ENCODE peak calls at places on chromosomes 2 and 18, in eight cellular contexts. One of them, this sample, is unnamed.

GRCh38 chr2:166417669-166418068 is 41.9 kb upstream of the SCN9A start:
- DNase-seq in germinal center: no peak
- DNase-seq in GM12891: no peak
- DNase-seq in occipital lobe: no peak
- DNase-seq in kidney glomerular epithelial cell: peak
- DNase-seq in uterus: no peak
- DNase-seq in CD8-positive, alpha-beta memory T cell: no peak
- DNase-seq in glutamatergic neuron: no peak
- DNase-seq in this sample: no peak

GRCh38 chr2:12501469-12502147 is 215.1 kb upstream of the TRIB2 start:
- DNase-seq in germinal center: peak
- DNase-seq in GM12891: peak
- DNase-seq in occipital lobe: no peak
- DNase-seq in kidney glomerular epithelial cell: no peak
- DNase-seq in uterus: peak
- DNase-seq in CD8-positive, alpha-beta memory T cell: peak
- DNase-seq in glutamatergic neuron: no peak
- DNase-seq in this sample: no peak

GRCh38 chr2:221554769-221555510 is 17.2 kb downstream of the EPHA4 start:
- DNase-seq in germinal center: peak
- DNase-seq in GM12891: no peak
- DNase-seq in occipital lobe: no peak
- DNase-seq in kidney glomerular epithelial cell: no peak
- DNase-seq in uterus: no peak
- DNase-seq in CD8-positive, alpha-beta memory T cell: no peak
- DNase-seq in glutamatergic neuron: peak
- DNase-seq in this sample: no peak

GRCh38 chr2:215529271-215529670 is 93.4 kb upstream of the FN1 start:
- DNase-seq in germinal center: no peak
- DNase-seq in GM12891: no peak
- DNase-seq in occipital lobe: no peak
- DNase-seq in kidney glomerular epithelial cell: no peak
- DNase-seq in uterus: no peak
- DNase-seq in CD8-positive, alpha-beta memory T cell: no peak
- DNase-seq in glutamatergic neuron: no peak
- DNase-seq in this sample: no peak

GRCh38 chr18:70420151-70420898 is 131.5 kb downstream of the SOCS6 start:
- DNase-seq in germinal center: no peak
- DNase-seq in GM12891: no peak
- DNase-seq in occipital lobe: no peak
- DNase-seq in kidney glomerular epithelial cell: no peak
- DNase-seq in uterus: peak
- DNase-seq in CD8-positive, alpha-beta memory T cell: no peak
- DNase-seq in glutamatergic neuron: no peak
- DNase-seq in this sample: no peak

GRCh38 chr2:106189325-106189724 is 4.8 kb downstream of the UXS1 start:
- DNase-seq in germinal center: no peak
- DNase-seq in GM12891: no peak
- DNase-seq in occipital lobe: no peak
- DNase-seq in kidney glomerular epithelial cell: no peak
- DNase-seq in uterus: no peak
- DNase-seq in CD8-positive, alpha-beta memory T cell: no peak
- DNase-seq in glutamatergic neuron: no peak
- DNase-seq in this sample: no peak

GRCh38 chr2:133434962-133435668 is 133.1 kb downstream of the NCKAP5 start:
- DNase-seq in germinal center: no peak
- DNase-seq in GM12891: no peak
- DNase-seq in occipital lobe: no peak
- DNase-seq in kidney glomerular epithelial cell: peak
- DNase-seq in uterus: no peak
- DNase-seq in CD8-positive, alpha-beta memory T cell: no peak
- DNase-seq in glutamatergic neuron: no peak
- DNase-seq in this sample: no peak

GRCh38 chr2:70381821-70382220 is 80.0 kb upstream of the FAM136A start:
- DNase-seq in germinal center: no peak
- DNase-seq in GM12891: no peak
- DNase-seq in occipital lobe: no peak
- DNase-seq in kidney glomerular epithelial cell: no peak
- DNase-seq in uterus: no peak
- DNase-seq in CD8-positive, alpha-beta memory T cell: no peak
- DNase-seq in glutamatergic neuron: no peak
- DNase-seq in this sample: no peak

GRCh38 chr2:28164280-28164801 is 228.3 kb upstream of the FOSL2 start:
- DNase-seq in germinal center: no peak
- DNase-seq in GM12891: no peak
- DNase-seq in occipital lobe: no peak
- DNase-seq in kidney glomerular epithelial cell: no peak
- DNase-seq in uterus: no peak
- DNase-seq in CD8-positive, alpha-beta memory T cell: no peak
- DNase-seq in glutamatergic neuron: no peak
- DNase-seq in this sample: no peak

GRCh38 chr2:163698857-163699256 is 37.0 kb downstream of the FIGN start:
- DNase-seq in germinal center: no peak
- DNase-seq in GM12891: no peak
- DNase-seq in occipital lobe: no peak
- DNase-seq in kidney glomerular epithelial cell: no peak
- DNase-seq in uterus: no peak
- DNase-seq in CD8-positive, alpha-beta memory T cell: no peak
- DNase-seq in glutamatergic neuron: no peak
- DNase-seq in this sample: no peak

GRCh38 chr18:57026316-57026715 is 120.6 kb upstream of the BOD1L2 start:
- DNase-seq in germinal center: no peak
- DNase-seq in GM12891: no peak
- DNase-seq in occipital lobe: no peak
- DNase-seq in kidney glomerular epithelial cell: no peak
- DNase-seq in uterus: no peak
- DNase-seq in CD8-positive, alpha-beta memory T cell: no peak
- DNase-seq in glutamatergic neuron: no peak
- DNase-seq in this sample: no peak

GRCh38 chr18:28204154-28204553 is 27.2 kb upstream of the CDH2 start:
- DNase-seq in germinal center: no peak
- DNase-seq in GM12891: no peak
- DNase-seq in occipital lobe: no peak
- DNase-seq in kidney glomerular epithelial cell: peak
- DNase-seq in uterus: no peak
- DNase-seq in CD8-positive, alpha-beta memory T cell: no peak
- DNase-seq in glutamatergic neuron: no peak
- DNase-seq in this sample: no peak

GRCh38 chr18:11946756-11947155 is 34.6 kb upstream of the IMPA2 start:
- DNase-seq in germinal center: no peak
- DNase-seq in GM12891: no peak
- DNase-seq in occipital lobe: no peak
- DNase-seq in kidney glomerular epithelial cell: peak
- DNase-seq in uterus: peak
- DNase-seq in CD8-positive, alpha-beta memory T cell: no peak
- DNase-seq in glutamatergic neuron: no peak
- DNase-seq in this sample: no peak

GRCh38 chr2:8938384-8938783 is 65.1 kb downstream of the MBOAT2 start:
- DNase-seq in germinal center: no peak
- DNase-seq in GM12891: no peak
- DNase-seq in occipital lobe: no peak
- DNase-seq in kidney glomerular epithelial cell: no peak
- DNase-seq in uterus: no peak
- DNase-seq in CD8-positive, alpha-beta memory T cell: no peak
- DNase-seq in glutamatergic neuron: no peak
- DNase-seq in this sample: no peak

GRCh38 chr2:104866883-104867350 is 13.0 kb downstream of the POU3F3 start:
- DNase-seq in germinal center: no peak
- DNase-seq in GM12891: no peak
- DNase-seq in occipital lobe: no peak
- DNase-seq in kidney glomerular epithelial cell: no peak
- DNase-seq in uterus: no peak
- DNase-seq in CD8-positive, alpha-beta memory T cell: no peak
- DNase-seq in glutamatergic neuron: no peak
- DNase-seq in this sample: no peak

GRCh38 chr2:111119847-111120252 is 864 bp upstream of the BCL2L11 start:
- DNase-seq in germinal center: peak
- DNase-seq in GM12891: no peak
- DNase-seq in occipital lobe: no peak
- DNase-seq in kidney glomerular epithelial cell: no peak
- DNase-seq in uterus: no peak
- DNase-seq in CD8-positive, alpha-beta memory T cell: no peak
- DNase-seq in glutamatergic neuron: peak
- DNase-seq in this sample: no peak

GRCh38 chr2:132037527-132038178 is 124.1 kb downstream of the ANKRD30BL start:
- DNase-seq in germinal center: peak
- DNase-seq in GM12891: no peak
- DNase-seq in occipital lobe: no peak
- DNase-seq in kidney glomerular epithelial cell: no peak
- DNase-seq in uterus: no peak
- DNase-seq in CD8-positive, alpha-beta memory T cell: no peak
- DNase-seq in glutamatergic neuron: peak
- DNase-seq in this sample: peak

GRCh38 chr2:168515502-168515901 is 59.4 kb downstream of the CERS6 start:
- DNase-seq in germinal center: no peak
- DNase-seq in GM12891: no peak
- DNase-seq in occipital lobe: no peak
- DNase-seq in kidney glomerular epithelial cell: no peak
- DNase-seq in uterus: no peak
- DNase-seq in CD8-positive, alpha-beta memory T cell: no peak
- DNase-seq in glutamatergic neuron: no peak
- DNase-seq in this sample: no peak

GRCh38 chr2:203346624-203347023 is 18.4 kb downstream of the ABI2 start:
- DNase-seq in germinal center: no peak
- DNase-seq in GM12891: no peak
- DNase-seq in occipital lobe: no peak
- DNase-seq in kidney glomerular epithelial cell: no peak
- DNase-seq in uterus: no peak
- DNase-seq in CD8-positive, alpha-beta memory T cell: no peak
- DNase-seq in glutamatergic neuron: no peak
- DNase-seq in this sample: no peak

GRCh38 chr18:48819781-48820482 is 130.8 kb downstream of the SMAD7 start:
- DNase-seq in germinal center: no peak
- DNase-seq in GM12891: no peak
- DNase-seq in occipital lobe: no peak
- DNase-seq in kidney glomerular epithelial cell: no peak
- DNase-seq in uterus: peak
- DNase-seq in CD8-positive, alpha-beta memory T cell: no peak
- DNase-seq in glutamatergic neuron: peak
- DNase-seq in this sample: no peak

GRCh38 chr2:56754627-56755026 is 570.8 kb downstream of the CCDC85A start:
- DNase-seq in germinal center: no peak
- DNase-seq in GM12891: no peak
- DNase-seq in occipital lobe: no peak
- DNase-seq in kidney glomerular epithelial cell: no peak
- DNase-seq in uterus: no peak
- DNase-seq in CD8-positive, alpha-beta memory T cell: no peak
- DNase-seq in glutamatergic neuron: no peak
- DNase-seq in this sample: no peak

GRCh38 chr2:228532233-228532632 is 350.7 kb upstream of the SPHKAP start:
- DNase-seq in germinal center: no peak
- DNase-seq in GM12891: no peak
- DNase-seq in occipital lobe: no peak
- DNase-seq in kidney glomerular epithelial cell: no peak
- DNase-seq in uterus: no peak
- DNase-seq in CD8-positive, alpha-beta memory T cell: no peak
- DNase-seq in glutamatergic neuron: no peak
- DNase-seq in this sample: no peak

GRCh38 chr2:17375262-17375661 is 143.0 kb downstream of the RAD51AP2 start:
- DNase-seq in germinal center: no peak
- DNase-seq in GM12891: no peak
- DNase-seq in occipital lobe: peak
- DNase-seq in kidney glomerular epithelial cell: no peak
- DNase-seq in uterus: no peak
- DNase-seq in CD8-positive, alpha-beta memory T cell: no peak
- DNase-seq in glutamatergic neuron: no peak
- DNase-seq in this sample: no peak

GRCh38 chr2:113213061-113213930 is 39.5 kb downstream of the PSD4 start:
- DNase-seq in germinal center: no peak
- DNase-seq in GM12891: no peak
- DNase-seq in occipital lobe: no peak
- DNase-seq in kidney glomerular epithelial cell: no peak
- DNase-seq in uterus: no peak
- DNase-seq in CD8-positive, alpha-beta memory T cell: no peak
- DNase-seq in glutamatergic neuron: no peak
- DNase-seq in this sample: no peak

GRCh38 chr18:73365018-73365417 is 497.2 kb upstream of the NETO1 start:
- DNase-seq in germinal center: no peak
- DNase-seq in GM12891: no peak
- DNase-seq in occipital lobe: no peak
- DNase-seq in kidney glomerular epithelial cell: peak
- DNase-seq in uterus: no peak
- DNase-seq in CD8-positive, alpha-beta memory T cell: no peak
- DNase-seq in glutamatergic neuron: no peak
- DNase-seq in this sample: no peak

GRCh38 chr2:240089306-240089705 is 36.0 kb upstream of the OR6B3 start:
- DNase-seq in germinal center: no peak
- DNase-seq in GM12891: no peak
- DNase-seq in occipital lobe: no peak
- DNase-seq in kidney glomerular epithelial cell: no peak
- DNase-seq in uterus: no peak
- DNase-seq in CD8-positive, alpha-beta memory T cell: no peak
- DNase-seq in glutamatergic neuron: no peak
- DNase-seq in this sample: no peak

GRCh38 chr2:113175101-113175628 is 1.4 kb downstream of the PSD4 start:
- DNase-seq in germinal center: peak
- DNase-seq in GM12891: peak
- DNase-seq in occipital lobe: no peak
- DNase-seq in kidney glomerular epithelial cell: no peak
- DNase-seq in uterus: no peak
- DNase-seq in CD8-positive, alpha-beta memory T cell: peak
- DNase-seq in glutamatergic neuron: no peak
- DNase-seq in this sample: no peak

GRCh38 chr2:152419944-152420813 is 85.2 kb downstream of the FMNL2 start:
- DNase-seq in germinal center: no peak
- DNase-seq in GM12891: no peak
- DNase-seq in occipital lobe: no peak
- DNase-seq in kidney glomerular epithelial cell: no peak
- DNase-seq in uterus: no peak
- DNase-seq in CD8-positive, alpha-beta memory T cell: no peak
- DNase-seq in glutamatergic neuron: no peak
- DNase-seq in this sample: no peak

GRCh38 chr18:38847326-38847725 is 1281.7 kb upstream of the CELF4 start:
- DNase-seq in germinal center: no peak
- DNase-seq in GM12891: no peak
- DNase-seq in occipital lobe: no peak
- DNase-seq in kidney glomerular epithelial cell: no peak
- DNase-seq in uterus: no peak
- DNase-seq in CD8-positive, alpha-beta memory T cell: no peak
- DNase-seq in glutamatergic neuron: no peak
- DNase-seq in this sample: no peak

GRCh38 chr2:52294628-52295027 is 1262.7 kb upstream of the NRXN1 start:
- DNase-seq in germinal center: no peak
- DNase-seq in GM12891: no peak
- DNase-seq in occipital lobe: no peak
- DNase-seq in kidney glomerular epithelial cell: no peak
- DNase-seq in uterus: no peak
- DNase-seq in CD8-positive, alpha-beta memory T cell: no peak
- DNase-seq in glutamatergic neuron: no peak
- DNase-seq in this sample: no peak

GRCh38 chr2:8169443-8169842 is 512.4 kb upstream of the ID2 start:
- DNase-seq in germinal center: no peak
- DNase-seq in GM12891: no peak
- DNase-seq in occipital lobe: no peak
- DNase-seq in kidney glomerular epithelial cell: peak
- DNase-seq in uterus: no peak
- DNase-seq in CD8-positive, alpha-beta memory T cell: no peak
- DNase-seq in glutamatergic neuron: no peak
- DNase-seq in this sample: no peak

GRCh38 chr2:221478106-221478863 is 93.8 kb downstream of the EPHA4 start:
- DNase-seq in germinal center: no peak
- DNase-seq in GM12891: no peak
- DNase-seq in occipital lobe: no peak
- DNase-seq in kidney glomerular epithelial cell: no peak
- DNase-seq in uterus: no peak
- DNase-seq in CD8-positive, alpha-beta memory T cell: no peak
- DNase-seq in glutamatergic neuron: no peak
- DNase-seq in this sample: no peak

GRCh38 chr18:3236470-3236869 is 11.1 kb upstream of the MYL12A start:
- DNase-seq in germinal center: no peak
- DNase-seq in GM12891: no peak
- DNase-seq in occipital lobe: no peak
- DNase-seq in kidney glomerular epithelial cell: no peak
- DNase-seq in uterus: no peak
- DNase-seq in CD8-positive, alpha-beta memory T cell: no peak
- DNase-seq in glutamatergic neuron: no peak
- DNase-seq in this sample: no peak

GRCh38 chr2:111062417-111062816 is 58.3 kb upstream of the BCL2L11 start:
- DNase-seq in germinal center: no peak
- DNase-seq in GM12891: no peak
- DNase-seq in occipital lobe: no peak
- DNase-seq in kidney glomerular epithelial cell: no peak
- DNase-seq in uterus: no peak
- DNase-seq in CD8-positive, alpha-beta memory T cell: no peak
- DNase-seq in glutamatergic neuron: no peak
- DNase-seq in this sample: no peak